ENCODE peak calls at places on chromosomes 3 and 15, in six cellular contexts. H is T-cell; T is stimulated activated CD4-positive, alpha-beta T cell treated with anti-CD3 and anti-CD28 coated beads, TNF-alpha, amount 100 ng/mL, for 1 hour; S is substantia nigra; R is GM03348; C is amniotic stem cell. Q is an unnamed sample.

GRCh38 chr3:25527796-25528195 is 99.7 kb downstream of the RARB start:
- DNase-seq in R (peak), H (no peak), C (no peak), S (no peak), T (no peak), Q (peak)

GRCh38 chr15:69991493-69991892 is 106.2 kb downstream of the TLE3 start:
- DNase-seq in T (no peak), H (no peak), R (no peak), C (no peak), S (no peak), Q (no peak)

GRCh38 chr15:90619468-90619867 is 89.7 kb downstream of the CRTC3 start:
- DNase-seq in H (no peak), C (no peak), T (no peak), R (no peak), S (no peak), Q (no peak)

GRCh38 chr3:134711284-134711683 is 60.5 kb upstream of the KY start:
- DNase-seq in C (no peak), S (no peak), H (no peak), T (no peak), R (no peak), Q (no peak)

GRCh38 chr3:169863458-169863899 is 6.3 kb downstream of the LRRC31 start:
- DNase-seq in H (peak), S (peak), C (peak), T (peak), R (peak), Q (peak)

GRCh38 chr3:125960456-125961288 is 8.3 kb upstream of the ROPN1B start:
- DNase-seq in R (peak), C (no peak), T (no peak), S (no peak), H (no peak), Q (no peak)

GRCh38 chr15:82536409-82537350 is 3.6 kb downstream of the RPS17 start:
- DNase-seq in R (no peak), H (no peak), C (no peak), T (no peak), S (no peak), Q (no peak)

GRCh38 chr3:46693897-46694235 is 387 bp upstream of the ALS2CL start:
- DNase-seq in C (no peak), H (peak), S (no peak), T (peak), R (no peak), Q (no peak)

GRCh38 chr15:74129411-74130088 is 836 bp upstream of the ISLR2 start:
- DNase-seq in R (no peak), C (no peak), H (no peak), T (no peak), S (no peak), Q (no peak)

GRCh38 chr3:38970851-38971638 is 80.7 kb downstream of the SCN11A start:
- DNase-seq in R (no peak), H (no peak), S (no peak), T (no peak), C (no peak), Q (no peak)

GRCh38 chr15:60392986-60393811 is 4.6 kb downstream of the ANXA2 start:
- DNase-seq in R (peak), H (no peak), S (peak), C (peak), T (no peak), Q (no peak)

GRCh38 chr15:62063851-62064635 is 2.7 kb upstream of the C2CD4A start:
- DNase-seq in S (no peak), H (no peak), R (no peak), T (no peak), C (no peak), Q (no peak)

GRCh38 chr3:142628806-142629205 is 32.6 kb downstream of the PLS1 start:
- DNase-seq in R (no peak), C (no peak), T (no peak), H (no peak), S (no peak), Q (peak)

GRCh38 chr3:112773864-112774263 is 72.8 kb downstream of the CD200R1L start:
- DNase-seq in S (no peak), H (no peak), C (no peak), T (no peak), R (no peak), Q (no peak)

GRCh38 chr15:41337631-41338522 is 5.2 kb downstream of the NUSAP1 start:
- DNase-seq in T (no peak), C (no peak), S (no peak), R (no peak), H (no peak), Q (no peak)

GRCh38 chr3:147200545-147200944 is 205.8 kb downstream of the ZIC4 start:
- DNase-seq in H (no peak), C (peak), T (no peak), R (no peak), S (no peak), Q (no peak)

GRCh38 chr3:183576487-183577107 is 21.1 kb upstream of the KLHL6 start:
- DNase-seq in S (no peak), T (no peak), C (no peak), H (no peak), R (no peak), Q (peak)

Q was measured in globus pallidus.